ENCODE peak calls at places on chromosome 15, in seven cellular contexts. R is CD4-positive, alpha-beta T cell; U is cardiac fibroblast; C is endothelial cell; N is anterior cingulate cortex; D is PC-9; B is pons. P is an unnamed sample.

GRCh38 chr15:87604857-87605446 is 651.6 kb downstream of the NTRK3 start:
- DNase-seq in U (peak), R (no peak), N (no peak), D (no peak), B (peak), C (peak), P (no peak)

GRCh38 chr15:68510558-68510957 is 68.2 kb upstream of the CORO2B start:
- DNase-seq in C (no peak), N (no peak), D (no peak), U (no peak), B (no peak), R (no peak), P (no peak)

GRCh38 chr15:92801774-92802464 is 98.2 kb upstream of the CHD2 start:
- DNase-seq in N (no peak), B (no peak), C (no peak), R (no peak), U (peak), D (no peak), P (no peak)

GRCh38 chr15:28929200-28929599 is 43.4 kb downstream of the APBA2 start:
- DNase-seq in U (no peak), D (no peak), N (no peak), C (no peak), B (no peak), R (no peak), P (no peak)

GRCh38 chr15:95025924-95026728 is 794.8 kb downstream of the MCTP2 start:
- DNase-seq in U (peak), B (peak), R (no peak), N (no peak), C (peak), D (peak), P (no peak)

GRCh38 chr15:57334257-57334656 is 42.0 kb upstream of the CGNL1 start:
- DNase-seq in N (no peak), U (peak), R (no peak), B (no peak), D (peak), C (no peak), P (no peak)

GRCh38 chr15:56973463-56973862 is 55.0 kb downstream of the TCF12 start:
- DNase-seq in C (no peak), B (no peak), D (no peak), R (no peak), N (no peak), U (no peak), P (no peak)

GRCh38 chr15:64897345-64897985 is 14.2 kb upstream of the ANKDD1A start:
- DNase-seq in B (no peak), D (peak), U (peak), C (no peak), N (no peak), R (no peak), P (no peak)

GRCh38 chr15:74316116-74316515 is 51.3 kb downstream of the CYP11A1 start:
- DNase-seq in U (no peak), R (no peak), C (no peak), D (no peak), N (no peak), B (no peak), P (no peak)

GRCh38 chr15:32994810-32995424 is 199.6 kb downstream of the FMN1 start:
- DNase-seq in B (peak), C (no peak), R (no peak), U (peak), N (no peak), D (no peak), P (no peak)